ENCODE peak calls at places on chromosome 11, in six cellular contexts. A is testis, M is caudate nucleus, I is RWPE1, K is left ventricle myocardium inferior, X is neuronal stem cell. B is an unnamed sample.
A peak's percentile ranks its signal among the peaks of the same experiment; 100 is the strongest.

GRCh38 chr11:85196955-85197354 is 430.2 kb downstream of the DLG2 start:
- DNase-seq in I (no peak), K (no peak), M (no peak), A (no peak), X (no peak), B (no peak)

GRCh38 chr11:21628641-21629040 is 564.2 kb upstream of the ANO5 start:
- DNase-seq in K (no peak), I (no peak), X (no peak), A (no peak), M (no peak), B (peak; percentile 41)

GRCh38 chr11:101862410-101863233 is 52.2 kb upstream of the CEP126 start:
- DNase-seq in A (peak; percentile 46), M (no peak), K (no peak), X (peak; percentile 12), I (peak; percentile 62), B (peak; percentile 18)

GRCh38 chr11:67347964-67348749 is 5.2 kb downstream of the POLD4 start:
- DNase-seq in I (no peak), K (no peak), A (no peak), M (no peak), X (no peak), B (no peak)

GRCh38 chr11:130874955-130875531 is 41.2 kb downstream of the SNX19 start:
- DNase-seq in I (no peak), X (no peak), M (no peak), K (no peak), A (no peak), B (no peak)

GRCh38 chr11:100817620-100818019 is 130.5 kb downstream of the ARHGAP42 start:
- DNase-seq in I (no peak), M (no peak), X (no peak), A (no peak), K (no peak), B (no peak)

GRCh38 chr11:68643576-68643975 is 40.8 kb upstream of the GAL start:
- DNase-seq in A (no peak), M (no peak), X (no peak), I (no peak), K (no peak), B (peak; percentile 12)

GRCh38 chr11:116984589-116984988 is 113.6 kb downstream of the SIK3 start:
- DNase-seq in X (no peak), K (no peak), I (peak; percentile 24), A (no peak), M (no peak), B (no peak)

GRCh38 chr11:57646756-57647303 is 2.9 kb downstream of the YPEL4 start:
- DNase-seq in A (no peak), I (no peak), X (no peak), M (no peak), K (no peak), B (no peak)

GRCh38 chr11:57487021-57487778 is 26.9 kb downstream of the RTN4RL2 start:
- DNase-seq in K (no peak), M (no peak), X (no peak), A (no peak), I (no peak), B (no peak)

GRCh38 chr11:126344291-126344970 is 11.1 kb upstream of the ST3GAL4 start:
- DNase-seq in I (no peak), A (no peak), X (no peak), K (no peak), M (no peak), B (no peak)

GRCh38 chr11:32213223-32213622 is 122.3 kb downstream of the RCN1 start:
- DNase-seq in A (no peak), K (no peak), X (no peak), M (no peak), I (no peak), B (peak; percentile 15)

GRCh38 chr11:86171627-86172026 is 72.9 kb upstream of the EED start:
- DNase-seq in X (no peak), I (no peak), K (no peak), M (no peak), A (no peak), B (no peak)

GRCh38 chr11:1458340-1459218 is 28.0 kb downstream of the MOB2 start:
- DNase-seq in I (peak; percentile 52), M (no peak), K (peak; percentile 54), A (peak; percentile 57), X (peak; percentile 35), B (peak; percentile 39)

GRCh38 chr11:1459219-1459575 is 27.4 kb downstream of the MOB2 start:
- DNase-seq in X (no peak), M (no peak), A (no peak), K (no peak), I (no peak), B (no peak)

GRCh38 chr11:1460396-1460795 is 26.2 kb downstream of the MOB2 start:
- DNase-seq in I (no peak), M (peak; percentile 45), A (peak; percentile 51), X (no peak), K (no peak), B (no peak)

GRCh38 chr11:1460994-1461805 is 25.4 kb downstream of the MOB2 start:
- DNase-seq in X (no peak), K (no peak), A (peak; percentile 36), M (no peak), I (no peak), B (no peak)

DNA sequence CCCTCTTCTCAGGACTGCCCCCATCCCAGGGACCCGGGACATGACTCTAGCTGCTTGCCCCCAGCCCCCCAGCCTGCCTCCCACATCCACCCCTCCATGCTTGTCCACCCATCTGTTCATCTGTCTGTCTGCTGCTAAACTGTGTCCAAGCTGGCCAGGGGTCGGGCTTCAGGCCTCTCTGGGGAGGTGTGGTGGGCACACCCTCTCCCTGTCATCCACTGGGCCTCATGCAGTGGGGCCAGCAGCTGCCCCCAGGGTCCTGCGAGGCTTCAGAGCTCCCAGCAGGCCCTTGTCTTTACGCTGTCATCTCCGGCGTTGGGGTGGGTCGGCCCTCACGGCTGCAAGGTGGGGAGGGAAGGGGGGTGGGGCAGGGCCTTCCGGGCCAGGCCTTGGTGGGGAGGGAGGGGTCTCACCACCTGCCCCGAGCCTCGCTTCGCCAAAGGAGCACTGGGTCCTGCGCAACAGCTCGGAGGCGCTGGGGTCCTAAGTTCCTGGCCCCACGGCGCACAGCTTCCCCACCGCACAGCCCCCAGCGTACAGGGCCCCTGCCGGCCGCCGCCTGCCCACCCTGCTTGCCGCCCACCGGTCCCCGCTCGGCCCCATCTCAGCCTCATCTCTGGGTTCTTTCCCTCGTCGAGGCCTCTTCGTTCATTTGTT is 26.7 kb downstream of the MOB2 start:
- DNase-seq in X (no peak), I (no peak), A (no peak), M (no peak), K (no peak), B (no peak)
- H3K27ac ChIP-seq in X (no peak overlapping the region), I (no peak overlapping the region), A (peak overlapping the region; percentile 92), M (peak overlapping the region; percentile 68), K (peak overlapping the region; percentile 42), B (no peak overlapping the region)

GRCh38 chr11:122435540-122436187 is 219.9 kb upstream of the UBASH3B start:
- DNase-seq in A (no peak), X (no peak), I (no peak), K (no peak), M (no peak), B (no peak)

GRCh38 chr11:122440783-122441701 is 214.5 kb upstream of the UBASH3B start:
- DNase-seq in A (peak; percentile 60), K (peak; percentile 43), I (no peak), M (no peak), X (peak; percentile 52), B (peak; percentile 34)

GRCh38 chr11:122441702-122442092 is 213.8 kb upstream of the UBASH3B start:
- DNase-seq in M (no peak), A (no peak), I (no peak), K (no peak), X (no peak), B (no peak)

GRCh38 chr11:122436188-122436555 is 219.3 kb upstream of the UBASH3B start:
- DNase-seq in A (no peak), X (no peak), K (no peak), M (no peak), I (no peak), B (no peak)

GRCh38 chr11:122439911-122440782 is 215.4 kb upstream of the UBASH3B start:
- DNase-seq in I (no peak), M (no peak), A (peak; percentile 42), X (peak; percentile 48), K (peak; percentile 35), B (peak; percentile 45)
- H3K27ac ChIP-seq in I (no peak overlapping the region), M (peak overlapping the region; percentile 80), A (peak overlapping the region; percentile 62), X (no peak overlapping the region), K (peak overlapping the region; percentile 84), B (no peak overlapping the region)

GRCh38 chr11:112612283-112612849 is 348.9 kb upstream of the NCAM1 start:
- DNase-seq in M (peak; percentile 5), X (no peak), I (no peak), A (no peak), K (no peak), B (peak; percentile 78)

GRCh38 chr11:112615238-112615637 is 346.0 kb upstream of the NCAM1 start:
- DNase-seq in X (no peak), M (no peak), A (no peak), I (no peak), K (no peak), B (no peak)

GRCh38 chr11:112614605-112615004 is 346.6 kb upstream of the NCAM1 start:
- DNase-seq in M (no peak), X (no peak), K (no peak), A (no peak), I (peak; percentile 28), B (no peak)

GRCh38 chr11:112610996-112611795 is 350.0 kb upstream of the NCAM1 start:
- DNase-seq in X (no peak), M (no peak), A (no peak), K (no peak), I (peak; percentile 21), B (no peak)

DNA sequence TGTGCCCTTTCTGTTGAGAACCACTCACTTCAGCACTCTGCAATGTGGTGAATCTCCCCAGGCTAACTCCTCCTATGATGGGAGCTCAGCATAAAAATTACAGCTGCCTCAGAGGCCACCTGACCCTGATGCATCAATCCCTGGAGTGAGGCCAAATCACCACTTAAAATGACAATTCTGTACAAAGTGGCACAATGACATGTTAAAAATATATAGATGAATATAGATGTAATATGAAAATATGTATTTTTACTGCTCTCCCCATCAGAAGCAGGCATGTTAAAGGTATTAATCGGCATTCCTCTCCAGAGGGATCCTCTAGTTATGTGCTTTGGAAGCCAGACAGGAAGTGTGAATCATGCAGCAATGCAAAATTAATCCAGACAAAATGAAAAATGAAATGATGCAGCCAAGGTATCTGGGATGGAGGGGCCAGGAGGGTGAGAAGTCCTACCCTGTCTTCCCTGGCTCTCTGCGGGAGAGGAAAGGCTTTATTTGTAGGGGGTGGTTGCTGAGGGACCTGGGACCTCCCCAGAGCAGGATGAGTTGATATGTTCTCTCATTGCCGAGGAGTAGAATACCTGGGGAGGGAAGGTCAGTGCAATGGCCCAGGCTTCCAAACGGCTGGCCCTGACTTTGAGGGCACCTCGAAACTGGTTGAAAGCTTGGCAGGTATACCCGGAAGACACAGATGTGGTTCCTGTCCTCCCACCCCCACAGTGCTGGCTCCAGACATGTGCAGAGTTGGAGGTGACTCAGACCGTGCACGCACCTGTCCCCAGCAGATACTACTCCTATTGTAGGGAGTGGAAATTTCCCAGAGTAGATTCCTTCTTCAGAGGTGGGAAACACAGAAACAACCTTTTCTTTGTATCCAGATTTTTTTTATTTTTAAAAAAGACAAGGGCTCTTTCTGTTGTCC is 347.9 kb upstream of the NCAM1 start:
- DNase-seq in X (no peak), M (no peak), A (no peak), K (no peak), I (peak; percentile 80), B (peak; percentile 59)
- H3K27ac ChIP-seq in X (no peak overlapping the region), M (no peak overlapping the region), A (no peak overlapping the region), K (no peak overlapping the region), I (peak overlapping the region; percentile 95), B (peak overlapping the region; percentile 68)

DNA sequence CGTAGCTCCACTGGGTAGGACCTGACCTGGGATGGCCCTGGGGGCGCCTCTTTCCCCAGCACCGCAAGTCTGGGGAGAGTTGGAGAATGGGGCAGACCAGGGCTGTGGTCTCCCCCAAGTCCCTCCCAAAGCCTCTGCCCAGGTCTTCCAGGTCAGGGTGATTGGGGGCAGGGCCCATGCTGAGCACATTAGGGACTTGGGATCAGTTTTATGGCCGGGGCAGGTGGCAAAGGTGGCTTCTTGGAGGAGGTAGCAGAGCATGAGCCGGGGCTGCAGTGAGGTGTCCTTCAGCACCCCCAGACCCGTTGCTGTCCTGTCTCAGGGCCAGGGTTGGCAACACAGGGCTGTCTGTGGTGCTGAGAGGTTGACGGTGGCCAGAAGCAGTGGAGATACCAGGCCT is 6.0 kb downstream of the RELT start:
- DNase-seq in A (no peak), K (no peak), I (no peak), X (no peak), M (no peak), B (no peak)
- H3K27ac ChIP-seq in A (no peak overlapping the region), K (peak overlapping the region; percentile 40), I (peak overlapping the region; percentile 93), X (no peak overlapping the region), M (no peak overlapping the region), B (no peak overlapping the region)

B was measured in SJCRH30.